ENCODE peak calls at places on chromosomes 11 and 22, in ten cellular contexts. One of them, this sample, is unnamed.

GRCh38 chr11:61923166-61924015 is 6.0 kb upstream of the RAB3IL1 start:
- DNase-seq in GM12865: no peak
- DNase-seq in foreskin melanocyte: no peak
- DNase-seq in activated CD4-positive, alpha-beta T cell treated with anti-CD3 and anti-CD28 coated beads, Interleukin-2, amount 50 U/mL, for 1 hour: no peak
- DNase-seq in T-helper 2 cell: no peak
- DNase-seq in T-helper 1 cell: no peak
- DNase-seq in lung: no peak
- DNase-seq in NCI-H345: no peak
- DNase-seq in erythroblast: peak
- DNase-seq in tibial artery: peak
- DNase-seq in this sample: no peak

GRCh38 chr22:22784249-22785039 is 103.2 kb upstream of the IGLL5 start:
- DNase-seq in GM12865: no peak
- DNase-seq in foreskin melanocyte: no peak
- DNase-seq in activated CD4-positive, alpha-beta T cell treated with anti-CD3 and anti-CD28 coated beads, Interleukin-2, amount 50 U/mL, for 1 hour: no peak
- DNase-seq in T-helper 2 cell: no peak
- DNase-seq in T-helper 1 cell: no peak
- DNase-seq in lung: no peak
- DNase-seq in NCI-H345: no peak
- DNase-seq in erythroblast: no peak
- DNase-seq in tibial artery: no peak
- DNase-seq in this sample: no peak

GRCh38 chr22:36457688-36458450 is 23.6 kb downstream of the TXN2 start:
- DNase-seq in GM12865: no peak
- DNase-seq in foreskin melanocyte: no peak
- DNase-seq in activated CD4-positive, alpha-beta T cell treated with anti-CD3 and anti-CD28 coated beads, Interleukin-2, amount 50 U/mL, for 1 hour: no peak
- DNase-seq in T-helper 2 cell: no peak
- DNase-seq in T-helper 1 cell: no peak
- DNase-seq in lung: no peak
- DNase-seq in NCI-H345: no peak
- DNase-seq in erythroblast: no peak
- DNase-seq in tibial artery: peak
- DNase-seq in this sample: no peak

GRCh38 chr11:8959546-8960166 is 4.6 kb downstream of the TMEM9B start:
- DNase-seq in GM12865: peak
- DNase-seq in foreskin melanocyte: peak
- DNase-seq in activated CD4-positive, alpha-beta T cell treated with anti-CD3 and anti-CD28 coated beads, Interleukin-2, amount 50 U/mL, for 1 hour: no peak
- DNase-seq in T-helper 2 cell: no peak
- DNase-seq in T-helper 1 cell: no peak
- DNase-seq in lung: peak
- DNase-seq in NCI-H345: peak
- DNase-seq in erythroblast: peak
- DNase-seq in tibial artery: no peak
- DNase-seq in this sample: peak

GRCh38 chr11:126361400-126361799 is 5.9 kb downstream of the ST3GAL4 start:
- DNase-seq in GM12865: no peak
- DNase-seq in foreskin melanocyte: no peak
- DNase-seq in activated CD4-positive, alpha-beta T cell treated with anti-CD3 and anti-CD28 coated beads, Interleukin-2, amount 50 U/mL, for 1 hour: no peak
- DNase-seq in T-helper 2 cell: no peak
- DNase-seq in T-helper 1 cell: no peak
- DNase-seq in lung: no peak
- DNase-seq in NCI-H345: no peak
- DNase-seq in erythroblast: no peak
- DNase-seq in tibial artery: peak
- DNase-seq in this sample: no peak

GRCh38 chr11:134045799-134046635 is 22.9 kb upstream of the JAM3 start:
- DNase-seq in GM12865: no peak
- DNase-seq in foreskin melanocyte: no peak
- DNase-seq in activated CD4-positive, alpha-beta T cell treated with anti-CD3 and anti-CD28 coated beads, Interleukin-2, amount 50 U/mL, for 1 hour: no peak
- DNase-seq in T-helper 2 cell: no peak
- DNase-seq in T-helper 1 cell: no peak
- DNase-seq in lung: no peak
- DNase-seq in NCI-H345: peak
- DNase-seq in erythroblast: no peak
- DNase-seq in tibial artery: peak
- DNase-seq in this sample: no peak

GRCh38 chr11:30586251-30587144 is at the start of gene MPPED2:
- DNase-seq in GM12865: peak
- DNase-seq in foreskin melanocyte: peak
- DNase-seq in activated CD4-positive, alpha-beta T cell treated with anti-CD3 and anti-CD28 coated beads, Interleukin-2, amount 50 U/mL, for 1 hour: no peak
- DNase-seq in T-helper 2 cell: no peak
- DNase-seq in T-helper 1 cell: no peak
- DNase-seq in lung: no peak
- DNase-seq in NCI-H345: peak
- DNase-seq in erythroblast: no peak
- DNase-seq in tibial artery: peak
- DNase-seq in this sample: peak

GRCh38 chr22:31326877-31327276 is 19.3 kb downstream of the PATZ1 start:
- DNase-seq in GM12865: no peak
- DNase-seq in foreskin melanocyte: no peak
- DNase-seq in activated CD4-positive, alpha-beta T cell treated with anti-CD3 and anti-CD28 coated beads, Interleukin-2, amount 50 U/mL, for 1 hour: no peak
- DNase-seq in T-helper 2 cell: no peak
- DNase-seq in T-helper 1 cell: no peak
- DNase-seq in lung: no peak
- DNase-seq in NCI-H345: no peak
- DNase-seq in erythroblast: no peak
- DNase-seq in tibial artery: no peak
- DNase-seq in this sample: no peak

GRCh38 chr22:50455201-50455600 is 19.6 kb downstream of the SBF1 start:
- DNase-seq in GM12865: no peak
- DNase-seq in foreskin melanocyte: no peak
- DNase-seq in activated CD4-positive, alpha-beta T cell treated with anti-CD3 and anti-CD28 coated beads, Interleukin-2, amount 50 U/mL, for 1 hour: no peak
- DNase-seq in T-helper 2 cell: no peak
- DNase-seq in T-helper 1 cell: no peak
- DNase-seq in lung: no peak
- DNase-seq in NCI-H345: no peak
- DNase-seq in erythroblast: no peak
- DNase-seq in tibial artery: no peak
- DNase-seq in this sample: no peak

GRCh38 chr22:20869234-20869633 is 10.4 kb downstream of the SNAP29 start:
- DNase-seq in GM12865: no peak
- DNase-seq in foreskin melanocyte: no peak
- DNase-seq in activated CD4-positive, alpha-beta T cell treated with anti-CD3 and anti-CD28 coated beads, Interleukin-2, amount 50 U/mL, for 1 hour: no peak
- DNase-seq in T-helper 2 cell: no peak
- DNase-seq in T-helper 1 cell: no peak
- DNase-seq in lung: no peak
- DNase-seq in NCI-H345: no peak
- DNase-seq in erythroblast: no peak
- DNase-seq in tibial artery: no peak
- DNase-seq in this sample: no peak